ENCODE peak calls at places on chromosomes 2 and 18, in five cellular contexts. A is neuronal stem cell, K is GM23248, R is astrocyte, N is HCT116. V is an unnamed sample.
A peak's percentile ranks its signal among the peaks of the same experiment; 100 is the strongest.

GRCh38 chr2:44802409-44803099 is 138.9 kb upstream of the SIX3 start:
- DNase-seq in A (peak; percentile 93), K (no peak), R (no peak), N (no peak), V (peak; percentile 97)

GRCh38 chr2:114201781-114202180 is 240.7 kb upstream of the DPP10 start:
- DNase-seq in A (no peak), K (peak; percentile 1), R (no peak), N (no peak), V (peak; percentile 18)

GRCh38 chr2:70301344-70302194 is at the start of gene FAM136A:
- DNase-seq in A (peak; percentile 86), K (peak; percentile 91), R (peak; percentile 35), N (peak; percentile 59), V (peak; percentile 94)

GRCh38 chr2:15770606-15771005 is 169.7 kb upstream of the MYCN start:
- DNase-seq in A (no peak), K (no peak), R (no peak), N (no peak), V (no peak)

GRCh38 chr18:43661570-43661969 is 384.3 kb upstream of the SYT4 start:
- DNase-seq in A (peak; percentile 3), K (peak; percentile 71), R (peak; percentile 62), N (no peak), V (peak; percentile 77)

GRCh38 chr2:168002021-168002553 is 245.3 kb downstream of the STK39 start:
- DNase-seq in A (no peak), K (peak; percentile 59), R (peak; percentile 56), N (no peak), V (no peak)

GRCh38 chr2:105627530-105627929 is 117.2 kb upstream of the NCK2 start:
- DNase-seq in A (no peak), K (no peak), R (no peak), N (no peak), V (no peak)

GRCh38 chr18:71643822-71644221 is 900.3 kb downstream of the CBLN2 start:
- DNase-seq in A (no peak), K (no peak), R (no peak), N (no peak), V (no peak)

GRCh38 chr2:168234407-168235085 is 12.8 kb downstream of the STK39 start:
- DNase-seq in A (no peak), K (peak; percentile 13), R (no peak), N (no peak), V (no peak)

DNA sequence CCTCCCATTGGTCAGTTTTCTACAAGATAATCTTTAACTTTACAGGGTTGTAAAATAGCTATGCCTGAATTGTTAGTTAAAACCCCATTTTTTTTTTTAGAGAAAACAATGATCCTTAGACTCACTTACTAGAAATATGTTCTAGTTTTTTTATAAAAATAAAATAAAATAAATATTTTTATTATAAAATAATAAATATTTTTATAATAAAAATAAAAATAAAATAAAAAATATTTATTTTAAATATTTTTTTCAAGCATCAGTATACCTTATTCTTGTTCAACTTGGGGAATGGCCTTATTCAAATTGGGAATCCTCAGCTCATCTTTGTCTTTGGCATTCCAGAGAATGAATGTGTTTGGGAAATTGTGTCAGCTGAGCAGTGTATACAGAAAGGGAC is 20.8 kb upstream of the IL1RL1 start:
- DNase-seq in A (no peak), K (no peak), R (no peak), N (no peak), V (no peak)
- H2AFZ ChIP-seq in A (no peak overlapping the region), K (no peak overlapping the region), R (no peak overlapping the region), N (no peak overlapping the region), V (no peak overlapping the region)

GRCh38 chr2:237290249-237290648 is 123.7 kb downstream of the COL6A3 start:
- DNase-seq in A (no peak), K (peak; percentile 94), R (no peak), N (no peak), V (no peak)
- H3K27ac ChIP-seq in A (no peak overlapping the region), K (peak overlapping the region; percentile 96), R (peak overlapping the region; percentile 96), N (no peak overlapping the region), V (no peak overlapping the region)

GRCh38 chr2:109005686-109006204 is 16.7 kb upstream of the EDAR start:
- DNase-seq in A (no peak), K (peak; percentile 41), R (peak; percentile 46), N (no peak), V (no peak)
- H2AFZ ChIP-seq in A (no peak overlapping the region), K (peak overlapping the region; percentile 59), R (no peak overlapping the region), N (no peak overlapping the region), V (peak overlapping the region; percentile 38)

GRCh38 chr2:62465741-62466500 is 40.1 kb downstream of the TMEM17 start:
- DNase-seq in A (no peak), K (no peak), R (peak; percentile 6), N (no peak), V (peak; percentile 80)
- H3K27ac ChIP-seq in A (peak overlapping the region; percentile 18), K (no peak overlapping the region), R (no peak overlapping the region), N (peak overlapping the region; percentile 74), V (peak overlapping the region; percentile 90)

DNA sequence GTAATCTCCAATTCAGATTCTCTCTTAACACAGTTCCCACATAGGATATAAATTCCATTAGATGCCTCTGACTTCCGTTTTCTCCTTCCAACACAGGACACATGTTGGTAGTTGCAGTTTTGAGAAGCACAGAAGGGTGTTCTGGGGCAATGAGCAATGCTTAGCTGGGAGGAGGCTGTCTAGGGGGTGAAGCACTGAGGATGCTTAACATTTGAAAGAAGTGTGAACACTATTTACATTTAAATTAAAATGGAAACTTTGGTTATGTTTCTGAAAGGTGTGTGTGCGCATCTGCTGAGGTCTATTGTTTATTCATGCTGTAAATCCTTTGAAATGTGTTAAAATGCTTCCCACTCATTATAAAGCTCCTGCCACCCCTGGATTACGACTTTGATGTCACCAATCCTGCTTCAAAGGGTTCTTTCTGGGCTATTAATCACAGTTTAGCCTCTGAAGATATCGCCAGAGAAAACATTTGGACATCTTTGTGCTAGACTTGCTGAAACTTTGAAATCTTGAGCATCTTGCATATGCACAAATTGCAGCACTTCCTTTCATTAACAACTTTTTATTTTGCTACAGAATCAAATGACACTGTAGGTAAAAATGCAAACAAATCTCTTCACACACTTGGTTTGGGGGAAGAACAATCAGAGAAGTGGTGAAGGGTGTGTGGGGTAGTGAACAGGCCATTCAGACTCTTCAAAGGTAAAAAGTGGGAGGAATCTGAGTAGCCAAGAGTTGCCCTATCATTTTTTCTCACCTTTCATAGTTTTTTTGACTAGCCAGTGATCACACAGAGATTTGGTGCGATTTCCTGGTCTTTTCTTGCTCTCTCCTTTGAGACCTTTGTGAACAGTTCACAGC is 258.4 kb downstream of the MYO3B start:
- DNase-seq in A (no peak), K (no peak), R (no peak), N (no peak), V (peak; percentile 30)
- H2AFZ ChIP-seq in A (no peak overlapping the region), K (no peak overlapping the region), R (peak overlapping the region; percentile 50), N (no peak overlapping the region), V (no peak overlapping the region)

DNA sequence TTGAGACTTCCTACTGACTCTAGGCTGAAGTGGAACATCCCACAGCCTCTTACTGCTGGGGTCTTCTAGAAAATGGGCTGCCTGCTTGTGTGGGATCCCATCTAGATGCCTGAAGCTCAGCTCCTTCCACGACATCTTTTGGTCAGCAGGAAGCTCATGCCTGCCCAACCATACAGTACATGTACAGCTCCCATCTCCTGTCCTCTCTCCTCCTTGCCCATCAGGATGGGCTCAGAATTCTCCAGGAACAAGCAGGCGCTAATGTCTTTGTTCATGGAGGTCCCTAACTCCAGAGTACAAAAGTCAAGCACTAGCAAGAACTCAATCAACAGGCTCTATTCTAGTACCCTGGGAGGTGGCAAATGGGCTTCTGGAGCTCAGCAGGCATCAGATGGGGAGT is 31.7 kb upstream of the GPR17 start:
- DNase-seq in A (no peak), K (no peak), R (no peak), N (no peak), V (no peak)
- H3K27ac ChIP-seq in A (no peak overlapping the region), K (no peak overlapping the region), R (no peak overlapping the region), N (no peak overlapping the region), V (no peak overlapping the region)

V was measured in GM23338.